ENCODE peak calls at places on chromosome 12, in five cellular contexts. T, H, F, R and Z are unnamed samples. For H3K27me3, the result is how much of the 10 kb centered on the place peaks cover.

GRCh38 chr12:90741611-90742010 is 213.4 kb downstream of the CCER1 start:
- DNase-seq in T (no peak), H (no peak), F (no peak), R (no peak), Z (no peak)

GRCh38 chr12:17060260-17060659 is 454.3 kb upstream of the LMO3 start:
- DNase-seq in T (no peak), H (no peak), F (no peak), R (no peak), Z (no peak)

GRCh38 chr12:47417960-47418359 is 287.9 kb downstream of the RPAP3 start:
- DNase-seq in T (no peak), H (no peak), F (no peak), R (no peak), Z (no peak)

GRCh38 chr12:31204995-31205582 is 120.9 kb downstream of the SINHCAF start:
- DNase-seq in T (no peak), H (no peak), F (no peak), R (peak), Z (no peak)

GRCh38 chr12:57543666-57544065 is 3.3 kb downstream of the DCTN2 start:
- DNase-seq in T (no peak), H (no peak), F (no peak), R (peak), Z (no peak)

GRCh38 chr12:39467432-39467870 is 24.5 kb upstream of the KIF21A start:
- DNase-seq in T (no peak), H (no peak), F (no peak), R (no peak), Z (no peak)

GRCh38 chr12:89016970-89017778 is 335.1 kb downstream of the DUSP6 start:
- DNase-seq in T (no peak), H (no peak), F (peak), R (peak), Z (peak)

GRCh38 chr12:59486827-59487226 is 109.0 kb upstream of the SLC16A7 start:
- DNase-seq in T (no peak), H (no peak), F (no peak), R (no peak), Z (no peak)

GRCh38 chr12:45192041-45192695 is 23.7 kb upstream of the ANO6 start:
- DNase-seq in T (no peak), H (no peak), F (peak), R (peak), Z (no peak)

GRCh38 chr12:96989916-96990315 is 82.9 kb downstream of the NEDD1 start:
- DNase-seq in T (no peak), H (no peak), F (peak), R (no peak), Z (no peak)

GRCh38 chr12:62254967-62255366 is 5.2 kb upstream of the USP15 start:
- DNase-seq in T (no peak), H (no peak), F (no peak), R (no peak), Z (no peak)

GRCh38 chr12:44497044-44497443 is 379.1 kb downstream of the NELL2 start:
- DNase-seq in T (no peak), H (no peak), F (peak), R (no peak), Z (no peak)

GRCh38 chr12:116443706-116444589 is 115.2 kb upstream of the MAP1LC3B2 start:
- DNase-seq in T (no peak), H (no peak), F (no peak), R (no peak), Z (no peak)

DNA sequence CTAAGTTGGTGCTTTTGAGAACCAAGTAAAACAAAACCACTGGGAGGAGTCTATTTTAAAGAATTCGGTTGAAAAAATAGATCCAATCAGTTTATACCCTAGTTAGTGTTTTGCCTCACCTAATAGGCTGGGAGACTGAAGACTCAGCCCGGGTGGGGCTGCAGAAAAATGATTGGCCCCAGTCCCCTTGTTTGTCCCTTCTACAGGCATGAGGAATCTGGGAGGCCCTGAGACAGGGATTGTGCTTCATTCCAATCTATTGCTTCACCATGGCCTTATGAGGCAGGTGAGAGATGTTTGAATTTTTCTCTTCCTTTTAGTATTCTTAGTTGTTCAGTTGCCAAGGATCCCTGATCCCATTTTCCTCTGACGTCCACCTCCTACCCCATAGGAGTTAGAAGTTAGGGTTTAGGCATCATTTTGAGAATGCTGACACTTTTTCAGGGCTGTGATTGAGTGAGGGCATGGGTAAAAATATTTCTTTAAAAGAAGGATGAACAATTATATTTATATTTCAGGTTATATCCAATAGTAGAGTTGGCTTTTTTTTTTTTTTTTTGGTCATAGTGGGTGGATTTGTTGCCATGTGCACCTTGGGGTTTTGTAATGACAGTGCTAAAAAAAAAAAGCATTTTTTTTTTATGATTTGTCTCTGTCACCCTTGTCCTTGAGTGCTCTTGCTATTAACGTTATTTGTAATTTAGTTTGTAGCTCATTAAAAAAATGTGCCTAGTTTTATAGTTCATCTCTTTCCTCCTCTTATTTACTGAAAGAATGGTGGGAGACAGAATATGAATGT is 1.6 kb upstream of the RAB5B start:
- DNase-seq in T (no peak), H (peak), F (peak), R (peak), Z (peak)
- H3K4me3 ChIP-seq in T (no peak), H (peak), F (no peak), R (peak), Z (peak)

GRCh38 chr12:26636710-26637328 is 196.2 kb downstream of the ITPR2 start:
- DNase-seq in T (no peak), H (no peak), F (peak), R (peak), Z (peak)

GRCh38 chr12:26632746-26633145 is 200.2 kb downstream of the ITPR2 start:
- DNase-seq in T (no peak), H (no peak), F (no peak), R (no peak), Z (no peak)

GRCh38 chr12:26630546-26631027 is 202.4 kb downstream of the ITPR2 start:
- DNase-seq in T (no peak), H (no peak), F (no peak), R (peak), Z (peak)

GRCh38 chr12:26631846-26632245 is 201.1 kb downstream of the ITPR2 start:
- DNase-seq in T (no peak), H (no peak), F (no peak), R (peak), Z (no peak)

GRCh38 chr12:26633591-26634210 is 199.3 kb downstream of the ITPR2 start:
- DNase-seq in T (no peak), H (no peak), F (peak), R (peak), Z (peak)
- H3K27me3 ChIP-seq in T (under half), H (under half), F (under half), R (under half), Z (under half)

DNA sequence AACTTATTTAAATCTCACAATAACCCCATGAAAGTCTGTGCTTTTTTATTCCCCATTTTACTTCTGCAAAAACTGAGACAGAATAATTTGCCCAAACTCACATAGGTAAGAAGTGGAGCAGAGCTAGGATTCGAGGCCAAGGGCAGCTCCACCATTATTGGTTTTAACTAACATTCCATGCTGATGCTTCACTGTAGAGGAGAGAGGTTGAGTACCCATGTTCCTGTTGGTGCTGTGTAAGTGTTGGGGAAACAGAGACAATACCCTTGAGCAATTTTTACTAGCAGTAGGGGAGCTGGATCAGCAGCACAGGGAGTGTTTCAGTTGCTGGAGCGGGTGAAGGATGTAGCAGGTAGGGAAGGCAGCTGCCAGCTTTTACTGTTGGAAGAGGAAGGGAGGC is 21.1 kb downstream of the RASSF8 start:
- DNase-seq in T (no peak), H (no peak), F (peak), R (no peak), Z (no peak)
- H3K4me3 ChIP-seq in T (no peak), H (no peak), F (no peak), R (no peak), Z (no peak)

DNA sequence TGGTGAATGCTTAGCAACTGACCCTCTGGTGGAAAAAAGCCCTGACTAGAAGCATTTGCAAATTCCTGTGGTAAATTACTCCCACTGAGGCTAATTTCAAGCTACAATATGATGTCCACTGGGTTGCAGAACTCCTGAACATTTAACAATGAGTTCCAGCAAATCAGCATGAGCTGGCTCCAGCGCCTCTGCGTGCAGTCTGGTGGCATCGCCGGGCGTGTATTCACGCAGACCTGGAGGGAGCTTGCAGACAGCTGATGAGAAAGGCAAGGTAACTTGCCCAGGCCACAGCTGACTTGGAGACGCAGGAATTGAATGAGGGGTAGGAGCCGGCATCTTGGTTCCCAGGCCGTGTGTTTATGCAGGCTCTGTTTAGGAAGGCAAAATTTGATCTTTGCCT is 45.1 kb upstream of the KCNA1 start:
- DNase-seq in T (no peak), H (no peak), F (no peak), R (no peak), Z (no peak)
- H3K27me3 ChIP-seq in T (under half), H (under half), F (under half), R (under half), Z (under half)

GRCh38 chr12:5723071-5723470 is 222.0 kb downstream of the ANO2 start:
- DNase-seq in T (no peak), H (no peak), F (no peak), R (no peak), Z (no peak)

GRCh38 chr12:5718680-5719079 is 226.4 kb downstream of the ANO2 start:
- DNase-seq in T (no peak), H (no peak), F (no peak), R (no peak), Z (no peak)

GRCh38 chr12:5723711-5724252 is 221.3 kb downstream of the ANO2 start:
- DNase-seq in T (no peak), H (no peak), F (no peak), R (no peak), Z (no peak)

GRCh38 chr12:5718073-5718472 is 227.0 kb downstream of the ANO2 start:
- DNase-seq in T (no peak), H (no peak), F (no peak), R (no peak), Z (no peak)

DNA sequence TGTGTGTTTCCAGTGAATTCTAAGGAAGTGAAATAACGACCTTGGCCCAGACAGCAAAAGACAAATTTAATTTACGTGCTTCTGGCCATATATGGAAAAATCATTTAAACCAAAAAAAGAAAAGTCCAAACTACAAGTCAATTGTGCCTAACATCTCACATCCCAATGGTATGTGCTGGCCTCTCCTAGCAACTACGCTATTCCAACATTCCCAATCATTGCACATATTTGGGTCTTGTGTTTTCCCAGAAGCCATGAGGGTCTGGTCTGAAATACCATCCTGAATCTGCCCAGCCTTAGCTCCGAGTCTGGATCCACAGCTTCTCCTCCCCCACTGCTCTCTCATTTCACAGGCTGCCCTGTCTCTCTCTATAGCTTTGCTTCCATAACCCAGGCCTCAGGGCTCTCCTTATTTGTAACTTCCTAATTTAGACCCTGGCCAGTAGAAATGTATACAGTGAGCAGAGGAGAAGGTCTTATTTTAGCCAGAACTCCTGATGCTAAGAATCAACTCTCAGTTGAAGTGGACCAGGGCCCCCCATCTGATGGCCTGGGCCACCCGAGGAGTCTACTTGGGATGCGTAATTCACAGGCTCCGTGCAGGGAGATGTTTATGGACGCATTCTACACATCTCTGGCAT is 224.5 kb downstream of the ANO2 start:
- DNase-seq in T (no peak), H (no peak), F (no peak), R (no peak), Z (no peak)
- H3K4me3 ChIP-seq in T (no peak), H (no peak), F (no peak), R (no peak), Z (no peak)

GRCh38 chr12:15787801-15788200 is 1.4 kb downstream of the EPS8 start:
- DNase-seq in T (no peak), H (no peak), F (no peak), R (no peak), Z (no peak)

GRCh38 chr12:15783288-15783687 is 5.9 kb downstream of the EPS8 start:
- DNase-seq in T (no peak), H (no peak), F (no peak), R (no peak), Z (no peak)

GRCh38 chr12:15789215-15790171 is at the start of gene EPS8:
- DNase-seq in T (peak), H (peak), F (peak), R (peak), Z (peak)

GRCh38 chr12:15794196-15794595 is 5.0 kb upstream of the EPS8 start:
- DNase-seq in T (no peak), H (no peak), F (no peak), R (no peak), Z (no peak)

DNA sequence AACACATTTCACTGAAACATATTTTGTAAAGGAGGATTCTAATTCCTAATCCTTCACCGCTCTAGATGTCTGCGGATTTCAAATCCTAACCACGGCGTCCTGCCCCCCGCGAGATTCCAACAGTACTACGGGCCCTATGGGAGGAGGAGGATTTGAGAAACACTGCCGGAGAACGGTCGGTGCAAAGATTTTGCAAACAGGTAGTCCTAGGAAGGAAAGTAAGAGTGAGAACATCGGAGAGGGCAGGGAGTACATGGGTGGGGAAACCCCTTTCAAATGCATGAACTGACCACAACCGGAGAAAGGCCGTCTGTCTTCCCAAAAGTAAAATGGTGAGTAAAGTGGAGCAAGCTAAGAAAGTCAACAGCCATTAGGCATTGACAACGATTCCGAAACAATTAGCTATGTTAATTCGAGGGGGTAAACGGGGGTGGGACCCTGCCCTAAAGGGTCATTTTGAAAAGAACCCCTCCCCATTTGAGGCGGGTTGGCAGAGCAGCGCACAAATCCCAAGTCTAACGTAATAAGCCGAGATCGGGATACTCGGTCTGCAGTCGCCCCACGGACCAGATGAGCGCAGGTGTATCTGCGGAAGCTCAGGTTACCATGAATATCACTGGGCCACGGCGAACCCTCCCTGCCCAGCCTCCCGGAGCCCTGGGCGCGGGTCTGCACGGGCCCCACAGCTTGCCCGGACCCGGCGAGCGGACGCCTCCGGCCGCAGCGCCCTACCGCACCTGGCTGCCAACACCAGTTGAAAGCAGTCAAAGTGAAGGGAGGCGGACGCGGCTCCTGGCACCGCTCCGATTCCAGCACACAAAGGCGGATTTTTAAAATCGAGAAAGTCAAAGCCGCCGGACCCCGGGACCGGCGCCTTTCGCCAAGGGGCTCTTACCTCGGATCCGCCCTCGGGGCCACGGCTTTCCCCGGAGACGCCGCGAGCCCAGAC is 648 bp downstream of the EPS8 start:
- DNase-seq in T (peak), H (peak), F (peak), R (peak), Z (peak)
- H3K27me3 ChIP-seq in T (under half), H (under half), F (under half), R (under half), Z (under half)